ENCODE peak calls at places on chromosomes 12 and 14, in five cellular contexts. N, Z, G, J and T are unnamed samples.

GRCh38 chr14:99562848-99563748 is 40.9 kb downstream of the CCDC85C start:
- DNase-seq in J (peak), G (peak), N (peak), Z (peak), T (no peak)

GRCh38 chr14:71659165-71659564 is 273.1 kb upstream of the RGS6 start:
- DNase-seq in J (no peak), Z (no peak), N (no peak), G (no peak), T (no peak)

GRCh38 chr14:28773917-28774691 is 7.5 kb downstream of the FOXG1 start:
- DNase-seq in N (no peak), Z (no peak), G (no peak), J (peak), T (no peak)

GRCh38 chr14:94612580-94613554 is 676 bp downstream of the SERPINA3 start:
- DNase-seq in J (no peak), G (no peak), Z (peak), N (no peak), T (no peak)

GRCh38 chr12:114679452-114679875 is 4.5 kb downstream of the TBX3 start:
- DNase-seq in J (no peak), G (no peak), N (no peak), Z (no peak), T (no peak)

GRCh38 chr12:50326636-50327284 is 43.4 kb upstream of the LIMA1 start:
- DNase-seq in N (peak), Z (no peak), G (no peak), J (no peak), T (no peak)

GRCh38 chr14:32324601-32325000 is 4.5 kb upstream of the AKAP6 start:
- DNase-seq in N (no peak), G (no peak), J (no peak), Z (no peak), T (no peak)

GRCh38 chr14:90831821-90832220 is 15.6 kb upstream of the TTC7B start:
- DNase-seq in N (no peak), G (no peak), Z (peak), J (no peak), T (no peak)

GRCh38 chr12:115433014-115433634 is 749.1 kb upstream of the TBX3 start:
- DNase-seq in N (no peak), Z (no peak), J (no peak), G (no peak), T (no peak)

GRCh38 chr12:76073561-76073960 is 10.9 kb downstream of the NAP1L1 start:
- DNase-seq in N (no peak), Z (no peak), G (no peak), J (peak), T (no peak)

GRCh38 chr14:94936901-94937321 is 167.0 kb upstream of the GSC start:
- DNase-seq in J (no peak), Z (peak), N (peak), G (peak), T (no peak)

GRCh38 chr12:115623764-115624334 is 653.6 kb downstream of the MED13L start:
- DNase-seq in N (no peak), Z (no peak), G (no peak), J (no peak), T (no peak)

GRCh38 chr12:63821781-63822251 is 22.7 kb upstream of the SRGAP1 start:
- DNase-seq in N (no peak), G (no peak), J (no peak), Z (peak), T (no peak)

GRCh38 chr12:43692064-43692463 is 66.5 kb downstream of the PUS7L start:
- DNase-seq in J (no peak), G (no peak), N (no peak), Z (no peak), T (no peak)

GRCh38 chr14:32010561-32011188 is 66.4 kb upstream of the ARHGAP5 start:
- DNase-seq in Z (no peak), G (no peak), N (no peak), J (no peak), T (no peak)

GRCh38 chr14:51398898-51399297 is 158.9 kb downstream of the TMX1 start:
- DNase-seq in G (no peak), N (no peak), J (no peak), Z (no peak), T (no peak)

GRCh38 chr14:53836546-53836945 is 120.1 kb downstream of the BMP4 start:
- DNase-seq in J (no peak), Z (no peak), N (no peak), G (no peak), T (no peak)

GRCh38 chr14:71698698-71699097 is 233.5 kb upstream of the RGS6 start:
- DNase-seq in Z (no peak), G (no peak), N (no peak), J (no peak), T (no peak)

GRCh38 chr14:72457641-72458040 is 436.3 kb downstream of the DPF3 start:
- DNase-seq in Z (no peak), J (no peak), N (no peak), G (no peak), T (no peak)

GRCh38 chr14:29503903-29504302 is 423.7 kb downstream of the PRKD1 start:
- DNase-seq in J (no peak), N (no peak), Z (no peak), G (no peak), T (no peak)

GRCh38 chr12:103855036-103855712 is 14.1 kb upstream of the NT5DC3 start:
- DNase-seq in G (no peak), Z (no peak), J (no peak), N (no peak), T (no peak)

GRCh38 chr12:40149673-40150260 is 43.9 kb upstream of the SLC2A13 start:
- DNase-seq in N (no peak), G (no peak), Z (no peak), J (no peak), T (no peak)

GRCh38 chr14:72476657-72477499 is 417.0 kb downstream of the DPF3 start:
- DNase-seq in J (no peak), Z (no peak), G (no peak), N (no peak), T (no peak)

GRCh38 chr12:51549637-51550036 is 41.4 kb upstream of the SCN8A start:
- DNase-seq in N (no peak), Z (no peak), G (no peak), J (no peak), T (no peak)

GRCh38 chr14:55121628-55122440 is 7.2 kb upstream of the LGALS3 start:
- DNase-seq in Z (no peak), N (no peak), G (no peak), J (no peak), T (no peak)
- H3K27ac ChIP-seq in Z (no peak), N (no peak), G (peak), J (peak), T (no peak)

GRCh38 chr14:68552075-68552474 is 240.8 kb downstream of the ZFP36L1 start:
- DNase-seq in Z (no peak), N (no peak), G (no peak), J (no peak), T (no peak)

GRCh38 chr14:68549966-68550705 is 242.7 kb downstream of the ZFP36L1 start:
- DNase-seq in Z (no peak), N (no peak), J (no peak), G (no peak), T (no peak)

GRCh38 chr14:68552597-68552996 is 240.3 kb downstream of the ZFP36L1 start:
- DNase-seq in J (no peak), N (no peak), Z (peak), G (no peak), T (no peak)

GRCh38 chr14:68549057-68549421 is 243.8 kb downstream of the ZFP36L1 start:
- DNase-seq in Z (no peak), G (peak), N (no peak), J (no peak), T (no peak)

DNA sequence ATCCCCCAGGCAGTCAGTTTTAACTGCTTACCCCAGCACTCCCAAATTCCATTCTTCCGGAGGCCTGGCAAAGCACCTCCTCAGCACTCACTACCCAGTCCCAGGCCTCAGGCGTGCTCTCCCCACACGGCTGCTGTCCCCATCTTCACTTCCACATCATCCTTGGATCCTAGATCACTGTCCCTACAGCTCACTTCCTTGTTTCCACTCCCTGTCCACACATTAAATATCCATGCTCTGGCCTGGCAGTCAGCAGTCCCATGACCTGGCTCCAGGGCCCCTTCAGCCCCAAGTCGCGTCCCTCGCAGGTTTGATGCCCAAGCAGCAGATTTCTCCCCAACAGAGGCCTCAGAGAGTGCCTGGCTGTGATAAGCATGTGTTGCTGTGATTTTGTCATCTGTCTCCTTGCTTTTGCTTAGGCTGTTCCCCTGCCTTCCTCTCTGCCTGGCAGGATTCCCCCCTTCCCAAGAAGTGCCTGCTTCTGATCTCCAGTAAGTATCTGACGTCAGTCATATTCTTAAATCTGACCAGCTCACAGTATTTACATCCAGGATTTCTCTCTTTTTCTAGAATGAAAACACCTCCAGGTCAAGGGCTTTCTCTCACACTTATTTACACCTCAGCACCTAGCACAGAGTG is 241.7 kb downstream of the ZFP36L1 start:
- DNase-seq in N (no peak), Z (no peak), J (peak), G (no peak), T (no peak)
- TF ChIP-seq CTCF in N (no peak), Z (no peak), J (no peak), G (no peak), T (no peak)

DNA sequence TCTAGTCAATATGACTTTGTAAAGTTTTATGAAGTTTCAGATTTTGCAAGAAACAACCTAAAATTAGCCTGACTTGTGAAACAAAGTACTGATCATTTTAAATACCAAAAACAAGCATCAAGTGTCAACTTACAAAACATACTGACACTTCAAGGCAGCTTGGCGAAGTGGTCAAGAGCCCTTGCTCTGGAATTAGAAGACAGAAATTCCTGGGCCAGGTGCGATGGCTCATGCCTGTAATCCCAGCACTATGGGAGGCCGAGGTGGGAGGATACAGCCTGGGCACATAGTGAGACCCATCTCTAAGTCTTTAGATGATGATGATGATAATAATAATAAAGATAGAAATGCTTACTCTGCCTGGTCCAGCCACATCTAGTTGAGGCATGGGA is 45.4 kb upstream of the NR2C1 start:
- DNase-seq in N (no peak), J (no peak), G (no peak), Z (no peak), T (no peak)
- H3K4me3 ChIP-seq in N (no peak), J (no peak), G (no peak), Z (no peak), T (no peak)

DNA sequence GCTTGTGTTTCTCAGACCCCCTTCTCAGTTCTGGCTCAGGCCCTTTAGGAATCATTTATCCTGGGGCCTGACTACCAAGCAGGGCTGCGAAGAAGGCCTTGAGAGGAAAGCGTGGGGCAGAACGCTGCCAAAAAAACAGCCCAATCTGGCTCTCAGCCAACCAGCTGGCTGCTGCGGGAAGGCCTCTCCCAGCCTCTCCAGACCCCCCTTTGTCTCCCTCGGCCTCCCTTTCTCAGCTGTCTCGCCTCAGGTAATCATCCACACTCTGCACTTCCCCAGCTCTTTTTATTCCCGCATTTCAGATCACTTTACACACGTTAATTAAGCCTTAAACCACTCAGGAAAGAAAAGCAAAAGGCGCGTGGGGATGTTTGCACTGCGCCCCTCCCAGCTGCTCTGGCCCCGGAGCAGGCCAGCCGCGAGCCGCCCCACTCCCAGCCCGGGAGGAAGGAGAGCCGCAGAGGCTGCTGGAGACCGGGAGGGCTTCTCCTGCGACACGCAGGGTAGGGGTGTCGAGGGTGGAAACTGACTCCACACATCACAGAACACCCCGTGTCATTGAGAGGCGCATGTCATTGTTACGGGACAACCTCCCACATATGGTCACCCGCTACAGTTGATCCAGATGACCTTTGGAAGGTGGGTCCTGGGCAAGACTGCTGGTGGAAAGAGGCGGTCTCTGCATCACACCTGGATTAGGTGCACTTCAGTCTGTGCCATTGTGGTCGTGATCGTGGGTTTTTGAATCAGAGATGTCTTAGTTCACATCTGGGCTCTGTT is 208.4 kb upstream of the FOXN3 start:
- DNase-seq in N (peak), G (no peak), J (no peak), Z (peak), T (no peak)
- H3K27ac ChIP-seq in N (no peak), G (no peak), J (no peak), Z (no peak), T (no peak)

GRCh38 chr14:30751646-30752416 is 122.5 kb upstream of the COCH start:
- DNase-seq in Z (no peak), J (no peak), G (no peak), N (no peak), T (no peak)
- TF ChIP-seq CTCF in Z (no peak), J (no peak), G (no peak), N (no peak), T (no peak)

GRCh38 chr12:89674326-89674942 is 34.2 kb downstream of the ATP2B1 start:
- DNase-seq in J (no peak), N (no peak), Z (no peak), G (no peak), T (no peak)

GRCh38 chr12:89676935-89677334 is 31.7 kb downstream of the ATP2B1 start:
- DNase-seq in N (no peak), J (no peak), G (no peak), Z (no peak), T (no peak)

GRCh38 chr12:89671469-89671868 is 37.2 kb downstream of the ATP2B1 start:
- DNase-seq in N (no peak), Z (no peak), G (no peak), J (no peak), T (no peak)

GRCh38 chr12:89672589-89672979 is 36.1 kb downstream of the ATP2B1 start:
- DNase-seq in Z (no peak), N (no peak), J (no peak), G (no peak), T (no peak)

DNA sequence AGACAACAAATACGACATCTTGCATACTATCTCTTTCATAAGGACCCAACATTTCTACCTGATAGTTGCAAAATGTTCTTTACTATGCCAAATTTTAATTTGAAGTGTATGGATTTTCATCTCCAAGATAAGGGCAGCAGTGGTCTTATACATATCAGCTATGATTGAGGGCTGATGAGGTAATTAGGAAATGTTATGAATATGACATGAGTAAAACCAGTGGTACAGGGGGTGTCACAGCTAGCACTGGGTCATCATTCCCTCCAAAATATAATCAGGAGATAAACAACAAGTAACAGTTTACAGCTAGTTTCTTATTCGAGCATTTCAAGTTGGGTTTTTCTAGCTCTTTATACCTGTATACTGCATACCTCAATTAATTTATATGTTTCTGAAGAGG is 35.0 kb downstream of the ATP2B1 start:
- DNase-seq in G (no peak), J (no peak), Z (no peak), N (no peak), T (no peak)
- H3K4me3 ChIP-seq in G (no peak), J (no peak), Z (no peak), N (no peak), T (no peak)

GRCh38 chr12:6322969-6323339 is 12.5 kb downstream of the PLEKHG6 start:
- DNase-seq in N (no peak), G (no peak), Z (no peak), J (no peak), T (no peak)
- H3K27ac ChIP-seq in N (no peak), G (peak), Z (peak), J (peak), T (peak)

GRCh38 chr12:96400631-96401060 is 407 bp upstream of the CDK17 start:
- DNase-seq in Z (no peak), N (no peak), G (no peak), J (no peak), T (no peak)
- TF ChIP-seq CTCF in Z (no peak), N (no peak), G (no peak), J (no peak), T (no peak)

GRCh38 chr14:93234798-93235197 is 27.7 kb downstream of the UBR7 start:
- DNase-seq in N (no peak), G (no peak), Z (no peak), J (no peak), T (no peak)

GRCh38 chr14:93230539-93230938 is 23.5 kb downstream of the UBR7 start:
- DNase-seq in Z (peak), N (no peak), G (no peak), J (no peak), T (no peak)

GRCh38 chr14:93228550-93228949 is 21.5 kb downstream of the UBR7 start:
- DNase-seq in N (no peak), Z (no peak), J (no peak), G (no peak), T (no peak)

GRCh38 chr14:93231129-93231979 is 24.3 kb downstream of the UBR7 start:
- DNase-seq in Z (no peak), G (no peak), J (no peak), N (no peak), T (no peak)

GRCh38 chr14:93232159-93232558 is 25.1 kb downstream of the UBR7 start:
- DNase-seq in Z (no peak), J (no peak), N (no peak), G (no peak), T (no peak)
- H3K4me3 ChIP-seq in Z (peak), J (no peak), N (no peak), G (peak), T (peak)

GRCh38 chr12:48996794-48997718 is 2.1 kb downstream of the DDN start:
- DNase-seq in J (peak), N (peak), G (peak), Z (peak), T (no peak)

GRCh38 chr12:48998497-48999353 is 450 bp downstream of the DDN start:
- DNase-seq in J (no peak), Z (no peak), G (no peak), N (no peak), T (no peak)

GRCh38 chr12:48997719-48998496 is 1.3 kb downstream of the DDN start:
- DNase-seq in G (no peak), Z (no peak), N (no peak), J (no peak), T (no peak)

GRCh38 chr12:48999371-49000131 is at the start of gene DDN:
- DNase-seq in G (no peak), Z (no peak), N (no peak), J (peak), T (no peak)

DNA sequence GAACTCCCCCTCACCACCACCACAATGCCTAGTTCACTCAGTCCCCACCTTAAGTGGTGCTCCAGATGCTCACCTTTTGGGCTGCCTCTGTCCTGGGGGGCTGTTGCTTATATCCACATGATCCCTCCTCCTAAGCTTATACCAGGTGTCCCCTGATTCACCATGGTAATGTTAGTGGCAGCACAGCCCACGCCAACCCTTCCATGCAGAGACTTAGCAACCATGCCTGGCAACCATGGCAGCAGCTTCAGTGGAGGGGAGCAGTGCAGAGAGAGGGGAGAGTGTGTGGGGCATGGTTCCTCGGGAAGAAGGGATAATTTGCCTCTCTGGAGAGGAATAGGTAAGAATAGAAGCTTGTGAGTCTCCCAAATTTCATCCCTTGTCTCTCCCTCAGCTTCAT is 1.2 kb upstream of the DDN start:
- DNase-seq in G (no peak), N (no peak), Z (no peak), J (no peak), T (no peak)
- H3K27ac ChIP-seq in G (no peak), N (no peak), Z (no peak), J (peak), T (no peak)